ENCODE peak calls at places on chromosomes 7 and 10, in ten cellular contexts. B is tibial artery, H is fibroblast of mammary gland, G is astrocyte of the spinal cord, A is adrenal gland, Z is retinal pigment epithelial cell, R is cardiac muscle cell, L is heart left ventricle, Y is lung, X is left lung. V is an unnamed sample.

GRCh38 chr7:130420943-130421578 is 19.8 kb downstream of the CEP41 start:
- DNase-seq in B (no peak), H (peak), G (peak), A (no peak), Z (no peak), R (peak), L (no peak), Y (no peak), X (no peak), V (peak)

GRCh38 chr7:157568785-157569584 is 232.2 kb downstream of the DNAJB6 start:
- DNase-seq in B (no peak), H (peak), G (peak), A (peak), Z (no peak), R (peak), L (peak), Y (peak), X (peak), V (peak)

GRCh38 chr10:115272482-115272881 is 179.3 kb downstream of the ATRNL1 start:
- DNase-seq in B (no peak), H (no peak), G (no peak), A (no peak), Z (no peak), R (no peak), L (no peak), Y (no peak), X (no peak), V (no peak)

GRCh38 chr10:68647928-68648327 is 73.1 kb upstream of the CCAR1 start:
- DNase-seq in B (no peak), H (peak), G (peak), A (no peak), Z (peak), R (peak), L (no peak), Y (no peak), X (no peak), V (peak)

GRCh38 chr7:101542527-101543241 is 86.4 kb downstream of the MYL10 start:
- DNase-seq in B (peak), H (peak), G (peak), A (peak), Z (no peak), R (peak), L (peak), Y (peak), X (peak), V (peak)

GRCh38 chr7:30659312-30659711 is 22.9 kb downstream of the CRHR2 start:
- DNase-seq in B (peak), H (peak), G (no peak), A (peak), Z (no peak), R (peak), L (no peak), Y (no peak), X (no peak), V (no peak)

GRCh38 chr7:158322616-158323530 is 264.8 kb downstream of the PTPRN2 start:
- DNase-seq in B (no peak), H (no peak), G (no peak), A (no peak), Z (no peak), R (no peak), L (no peak), Y (peak), X (no peak), V (no peak)

GRCh38 chr7:88281729-88282128 is 25.0 kb downstream of the STEAP4 start:
- DNase-seq in B (no peak), H (no peak), G (no peak), A (no peak), Z (no peak), R (no peak), L (no peak), Y (no peak), X (no peak), V (no peak)

GRCh38 chr7:141123522-141123921 is 49.7 kb downstream of the TMEM178B start:
- DNase-seq in B (no peak), H (no peak), G (no peak), A (no peak), Z (no peak), R (no peak), L (no peak), Y (no peak), X (no peak), V (no peak)

GRCh38 chr7:123022576-123022975 is 27.1 kb upstream of the TAS2R16 start:
- DNase-seq in B (no peak), H (peak), G (peak), A (no peak), Z (no peak), R (no peak), L (no peak), Y (no peak), X (no peak), V (peak)

GRCh38 chr10:110207805-110208613 is 604 bp downstream of the MXI1 start:
- DNase-seq in B (peak), H (peak), G (peak), A (peak), Z (no peak), R (peak), L (peak), Y (no peak), X (peak), V (peak)

GRCh38 chr10:77925795-77926565 is 575 bp downstream of the DLG5 start:
- DNase-seq in B (peak), H (peak), G (peak), A (peak), Z (no peak), R (peak), L (peak), Y (peak), X (peak), V (peak)

GRCh38 chr10:24054421-24054820 is 154.5 kb upstream of the KIAA1217 start:
- DNase-seq in B (no peak), H (no peak), G (no peak), A (no peak), Z (no peak), R (no peak), L (no peak), Y (no peak), X (no peak), V (no peak)

GRCh38 chr7:42247301-42247700 is 10.3 kb upstream of the GLI3 start:
- DNase-seq in B (no peak), H (peak), G (peak), A (no peak), Z (no peak), R (peak), L (no peak), Y (no peak), X (no peak), V (peak)
- TF ChIP-seq CTCF in B (no peak), H (peak), G (peak), A (no peak), Z (peak), R (peak), L (peak), Y (no peak), X (no peak), V (peak)

GRCh38 chr7:55111007-55111406 is 92.2 kb downstream of the EGFR start:
- DNase-seq in B (no peak), H (peak), G (peak), A (no peak), Z (no peak), R (peak), L (no peak), Y (no peak), X (no peak), V (peak)
- H3K4me3 ChIP-seq in B (no peak), H (no peak), G (no peak), A (no peak), Z (no peak), R (no peak), L (no peak), Y (no peak), X (no peak), V (no peak)

GRCh38 chr10:75406158-75407065 is 4.8 kb upstream of the ZNF503 start:
- DNase-seq in B (no peak), H (no peak), G (no peak), A (no peak), Z (no peak), R (no peak), L (no peak), Y (no peak), X (no peak), V (no peak)

GRCh38 chr10:75405201-75406143 is 3.9 kb upstream of the ZNF503 start:
- DNase-seq in B (no peak), H (no peak), G (peak), A (peak), Z (no peak), R (no peak), L (no peak), Y (peak), X (peak), V (no peak)

GRCh38 chr10:75403144-75404022 is 1.8 kb upstream of the ZNF503 start:
- DNase-seq in B (peak), H (peak), G (peak), A (peak), Z (no peak), R (no peak), L (peak), Y (peak), X (peak), V (no peak)

GRCh38 chr10:75404023-75404334 is 2.4 kb upstream of the ZNF503 start:
- DNase-seq in B (no peak), H (no peak), G (no peak), A (no peak), Z (no peak), R (no peak), L (no peak), Y (no peak), X (no peak), V (no peak)

GRCh38 chr10:75404335-75405200 is 3.0 kb upstream of the ZNF503 start:
- DNase-seq in B (peak), H (no peak), G (no peak), A (peak), Z (no peak), R (no peak), L (peak), Y (peak), X (peak), V (no peak)
- TF ChIP-seq CTCF in B (no peak), H (no peak), G (no peak), A (no peak), Z (no peak), R (no peak), L (no peak), Y (no peak), X (no peak), V (no peak)

GRCh38 chr10:43401627-43402026 is 7.4 kb downstream of the HNRNPF start:
- DNase-seq in B (no peak), H (no peak), G (no peak), A (no peak), Z (no peak), R (no peak), L (no peak), Y (no peak), X (no peak), V (no peak)
- H3K4me3 ChIP-seq in B (no peak), H (no peak), G (no peak), A (no peak), Z (no peak), R (no peak), L (no peak), Y (no peak), X (no peak), V (no peak)

GRCh38 chr10:124827474-124827873 is 25.9 kb downstream of the ABRAXAS2 start:
- DNase-seq in B (no peak), H (peak), G (peak), A (no peak), Z (no peak), R (peak), L (no peak), Y (no peak), X (no peak), V (peak)
- TF ChIP-seq CTCF in B (peak), H (peak), G (peak), A (no peak), Z (peak), R (peak), L (peak), Y (no peak), X (peak), V (no peak)

GRCh38 chr10:30775779-30776591 is 146.4 kb upstream of the LYZL2 start:
- DNase-seq in B (no peak), H (peak), G (peak), A (no peak), Z (no peak), R (peak), L (no peak), Y (no peak), X (no peak), V (peak)
- H3K4me3 ChIP-seq in B (no peak), H (no peak), G (no peak), A (no peak), Z (no peak), R (no peak), L (no peak), Y (no peak), X (no peak), V (no peak)

DNA sequence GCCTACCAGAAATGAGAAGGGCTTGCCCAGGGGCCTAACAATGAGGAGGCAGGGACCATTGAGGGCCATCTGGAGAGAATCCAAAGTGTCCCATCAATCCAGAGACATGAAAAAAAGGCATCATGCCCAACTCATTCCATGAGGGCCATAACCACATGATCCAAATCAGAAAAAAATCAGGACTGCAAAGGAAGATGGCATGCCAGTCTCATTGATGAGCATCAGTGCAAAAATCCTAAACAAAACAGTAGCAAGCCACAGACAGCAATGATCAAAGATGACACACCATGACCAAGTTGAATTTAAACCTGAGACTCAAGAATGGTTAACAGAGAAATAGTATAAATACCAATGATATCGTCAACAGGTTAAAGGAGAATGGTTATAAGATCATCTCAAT is 7.0 kb upstream of the CYP3A4 start:
- DNase-seq in B (no peak), H (peak), G (no peak), A (no peak), Z (no peak), R (no peak), L (no peak), Y (no peak), X (no peak), V (no peak)
- TF ChIP-seq CTCF in B (no peak), H (no peak), G (no peak), A (no peak), Z (no peak), R (no peak), L (no peak), Y (no peak), X (no peak), V (no peak)